ENCODE peak calls at places on chromosome 6, in nine cellular contexts. C is CD8-positive, alpha-beta T cell; A is RPMI7951; Q is GOT3; Y is naive thymus-derived CD8-positive, alpha-beta T cell; N is LoVo; W is H4; S is GM04504; I is stimulated activated CD4-positive, alpha-beta T cell treated with anti-CD3 and anti-CD28 coated beads, TNF-alpha, amount 100 ng/mL, for 1 hour. R is an unnamed sample.
A peak's percentile ranks its signal among the peaks of the same experiment; 100 is the strongest.

GRCh38 chr6:139882234-139882633 is 507.8 kb upstream of the CITED2 start:
- DNase-seq in C (no peak), A (peak; percentile 29), Q (no peak), Y (no peak), N (no peak), W (no peak), S (no peak), I (no peak), R (no peak)

GRCh38 chr6:16704706-16705402 is 56.4 kb downstream of the ATXN1 start:
- DNase-seq in C (peak; percentile 21), A (no peak), Q (no peak), Y (no peak), N (no peak), W (no peak), S (no peak), I (no peak), R (no peak)

GRCh38 chr6:28896505-28897392 is 27.0 kb downstream of the TRIM27 start:
- DNase-seq in C (peak; percentile 62), A (peak; percentile 68), Q (no peak), Y (peak; percentile 61), N (peak; percentile 79), W (peak; percentile 63), S (no peak), I (no peak), R (no peak)

GRCh38 chr6:1552296-1552761 is 57.4 kb upstream of the FOXC1 start:
- DNase-seq in C (no peak), A (peak; percentile 48), Q (no peak), Y (no peak), N (no peak), W (peak; percentile 26), S (no peak), I (no peak), R (no peak)

GRCh38 chr6:142165227-142165626 is 18.2 kb downstream of the VTA1 start:
- DNase-seq in C (no peak), A (no peak), Q (no peak), Y (no peak), N (no peak), W (no peak), S (no peak), I (no peak), R (no peak)

GRCh38 chr6:134117409-134117808 is 65.0 kb upstream of the SLC2A12 start:
- DNase-seq in C (no peak), A (peak; percentile 25), Q (no peak), Y (no peak), N (no peak), W (peak; percentile 43), S (no peak), I (no peak), R (no peak)

GRCh38 chr6:36290668-36291620 is 21.1 kb downstream of the PNPLA1 start:
- DNase-seq in C (no peak), A (peak; percentile 47), Q (no peak), Y (no peak), N (peak; percentile 73), W (no peak), S (no peak), I (no peak), R (no peak)

GRCh38 chr6:121951077-121951476 is 448.4 kb upstream of the HSF2 start:
- DNase-seq in C (no peak), A (no peak), Q (no peak), Y (no peak), N (no peak), W (no peak), S (no peak), I (no peak), R (no peak)

GRCh38 chr6:10591411-10592160 is 70.4 kb downstream of the GCNT2 start:
- DNase-seq in C (no peak), A (no peak), Q (no peak), Y (no peak), N (no peak), W (no peak), S (no peak), I (no peak), R (no peak)

GRCh38 chr6:37699138-37699766 is 1.6 kb upstream of the MDGA1 start:
- DNase-seq in C (peak; percentile 80), A (no peak), Q (no peak), Y (peak; percentile 71), N (no peak), W (no peak), S (no peak), I (peak; percentile 67), R (no peak)

GRCh38 chr6:9620263-9620662 is 794.6 kb downstream of the TFAP2A start:
- DNase-seq in C (no peak), A (peak; percentile 2), Q (no peak), Y (no peak), N (peak; percentile 3), W (no peak), S (no peak), I (no peak), R (no peak)

GRCh38 chr6:122833229-122833556 is 44.1 kb downstream of the SMPDL3A start:
- DNase-seq in C (no peak), A (peak; percentile 47), Q (no peak), Y (no peak), N (no peak), W (no peak), S (no peak), I (no peak), R (no peak)

GRCh38 chr6:137910843-137911456 is 43.9 kb downstream of the TNFAIP3 start:
- DNase-seq in C (no peak), A (no peak), Q (no peak), Y (no peak), N (no peak), W (no peak), S (no peak), I (no peak), R (no peak)

GRCh38 chr6:137873273-137873762 is 6.3 kb downstream of the TNFAIP3 start:
- DNase-seq in C (peak; percentile 54), A (peak; percentile 88), Q (peak; percentile 15), Y (no peak), N (peak; percentile 50), W (peak; percentile 43), S (no peak), I (no peak), R (peak; percentile 79)

GRCh38 chr6:84466521-84466920 is 239.1 kb upstream of the CEP162 start:
- DNase-seq in C (no peak), A (peak; percentile 83), Q (no peak), Y (no peak), N (no peak), W (peak; percentile 10), S (peak; percentile 22), I (no peak), R (peak; percentile 50)

GRCh38 chr6:47073125-47074110 is 31.3 kb upstream of the ADGRF1 start:
- DNase-seq in C (no peak), A (peak; percentile 49), Q (no peak), Y (no peak), N (no peak), W (no peak), S (no peak), I (no peak), R (no peak)

GRCh38 chr6:56683882-56684281 is 41.2 kb upstream of the DST start:
- DNase-seq in C (no peak), A (peak; percentile 75), Q (no peak), Y (no peak), N (peak; percentile 73), W (peak; percentile 64), S (peak; percentile 66), I (no peak), R (no peak)

GRCh38 chr6:116405147-116405546 is 34.4 kb downstream of the DSE start:
- DNase-seq in C (no peak), A (peak; percentile 81), Q (no peak), Y (no peak), N (no peak), W (no peak), S (peak; percentile 63), I (no peak), R (no peak)

GRCh38 chr6:1144842-1145755 is 166.8 kb upstream of the FOXQ1 start:
- DNase-seq in C (no peak), A (peak; percentile 21), Q (no peak), Y (no peak), N (no peak), W (no peak), S (peak; percentile 71), I (no peak), R (no peak)

GRCh38 chr6:160952633-160953281 is 38.8 kb upstream of the MAP3K4 start:
- DNase-seq in C (no peak), A (peak; percentile 19), Q (no peak), Y (no peak), N (no peak), W (no peak), S (no peak), I (no peak), R (no peak)

GRCh38 chr6:37308084-37308817 is 45.5 kb upstream of the RNF8 start:
- DNase-seq in C (no peak), A (no peak), Q (no peak), Y (no peak), N (no peak), W (no peak), S (no peak), I (no peak), R (no peak)

GRCh38 chr6:137496909-137497721 is 2.9 kb upstream of the OLIG3 start:
- DNase-seq in C (no peak), A (no peak), Q (no peak), Y (no peak), N (no peak), W (no peak), S (no peak), I (no peak), R (no peak)

GRCh38 chr6:137863126-137863996 is 3.7 kb upstream of the TNFAIP3 start:
- DNase-seq in C (no peak), A (no peak), Q (no peak), Y (no peak), N (no peak), W (no peak), S (no peak), I (no peak), R (no peak)

GRCh38 chr6:91437295-91437694 is 850.4 kb upstream of the MAP3K7 start:
- DNase-seq in C (no peak), A (no peak), Q (no peak), Y (no peak), N (no peak), W (no peak), S (no peak), I (no peak), R (no peak)

GRCh38 chr6:158818580-158819212 is 472 bp downstream of the EZR start:
- DNase-seq in C (peak; percentile 79), A (peak; percentile 77), Q (peak; percentile 37), Y (peak; percentile 75), N (peak; percentile 70), W (peak; percentile 25), S (no peak), I (peak; percentile 23), R (no peak)

GRCh38 chr6:110422444-110422822 is 7.1 kb upstream of the DDO start:
- DNase-seq in C (no peak), A (no peak), Q (no peak), Y (no peak), N (no peak), W (no peak), S (no peak), I (no peak), R (no peak)

GRCh38 chr6:135089901-135090300 is 35.3 kb upstream of the HBS1L start:
- DNase-seq in C (no peak), A (no peak), Q (no peak), Y (no peak), N (no peak), W (no peak), S (no peak), I (no peak), R (no peak)

GRCh38 chr6:52389626-52390360 is 27.8 kb downstream of the PAQR8 start:
- DNase-seq in C (peak; percentile 73), A (peak; percentile 88), Q (no peak), Y (peak; percentile 71), N (peak; percentile 69), W (peak; percentile 53), S (no peak), I (peak; percentile 15), R (no peak)

GRCh38 chr6:3318226-3318625 is 59.5 kb downstream of the PSMG4 start:
- DNase-seq in C (peak; percentile 38), A (no peak), Q (no peak), Y (peak; percentile 48), N (no peak), W (no peak), S (no peak), I (no peak), R (no peak)

GRCh38 chr6:84137989-84138575 is 89.4 kb downstream of the CEP162 start:
- DNase-seq in C (no peak), A (peak; percentile 10), Q (no peak), Y (no peak), N (no peak), W (no peak), S (no peak), I (no peak), R (peak; percentile 54)

GRCh38 chr6:116682334-116682712 is 1.3 kb downstream of the KPNA5 start:
- DNase-seq in C (peak; percentile 46), A (peak; percentile 70), Q (no peak), Y (peak; percentile 25), N (no peak), W (peak; percentile 6), S (no peak), I (no peak), R (no peak)